ENCODE peak calls at places on chromosomes 4 and X, in nine cellular contexts. Q is MM.1S, K is HepG2, J is PC-3, V is GM23248, W is fibroblast of lung, D is neural progenitor cell, U is endothelial cell of umbilical vein, N is SK-N-SH. O is an unnamed sample.
A peak's percentile ranks its signal among the peaks of the same experiment; 100 is the strongest.

GRCh38 chr4:133439830-133440229 is 290.7 kb downstream of the PCDH10 start:
- DNase-seq in Q (no peak), K (no peak), J (no peak), V (no peak), W (no peak), D (no peak), U (no peak), N (no peak), O (no peak)

GRCh38 chr4:20299515-20299914 is 47.8 kb downstream of the SLIT2 start:
- DNase-seq in Q (peak; percentile 15), K (peak; percentile 7), J (peak; percentile 45), V (peak; percentile 62), W (peak; percentile 67), D (peak; percentile 50), U (peak; percentile 58), N (peak; percentile 32), O (no peak)

GRCh38 chr4:75718529-75718928 is 5.8 kb upstream of the USO1 start:
- DNase-seq in Q (no peak), K (no peak), J (peak; percentile 35), V (no peak), W (no peak), D (no peak), U (peak; percentile 29), N (no peak), O (no peak)

GRCh38 chr4:127622923-127623754 is 9.6 kb upstream of the INTU start:
- DNase-seq in Q (no peak), K (peak; percentile 5), J (no peak), V (peak; percentile 60), W (peak; percentile 40), D (peak; percentile 87), U (peak; percentile 57), N (peak; percentile 82), O (peak; percentile 35)

GRCh38 chr4:120857312-120857711 is 65.2 kb downstream of the PRDM5 start:
- DNase-seq in Q (peak; percentile 48), K (no peak), J (no peak), V (peak; percentile 78), W (peak; percentile 40), D (no peak), U (no peak), N (no peak), O (no peak)

GRCh38 chrX:153731117-153731844 is 6.6 kb downstream of the ABCD1 start:
- DNase-seq in Q (peak; percentile 15), K (peak; percentile 65), J (peak; percentile 34), V (peak; percentile 35), W (no peak), D (no peak), U (no peak), N (no peak), O (no peak)

GRCh38 chr4:186345184-186345583 is 79.2 kb downstream of the F11 start:
- DNase-seq in Q (no peak), K (no peak), J (no peak), V (no peak), W (no peak), D (no peak), U (no peak), N (no peak), O (no peak)

GRCh38 chr4:140281828-140282227 is 91.6 kb upstream of the SCOC start:
- DNase-seq in Q (no peak), K (no peak), J (no peak), V (peak; percentile 22), W (peak; percentile 36), D (no peak), U (peak; percentile 29), N (no peak), O (no peak)

GRCh38 chr4:146165840-146166239 is 9.7 kb upstream of the LSM6 start:
- DNase-seq in Q (no peak), K (no peak), J (peak; percentile 69), V (peak; percentile 78), W (peak; percentile 47), D (no peak), U (no peak), N (no peak), O (no peak)

GRCh38 chr4:14022428-14022827 is 394.9 kb upstream of the BOD1L1 start:
- DNase-seq in Q (no peak), K (no peak), J (no peak), V (peak; percentile 61), W (peak; percentile 15), D (no peak), U (no peak), N (no peak), O (no peak)

GRCh38 chr4:184676093-184676492 is 26.6 kb downstream of the PRIMPOL start:
- DNase-seq in Q (no peak), K (no peak), J (no peak), V (no peak), W (no peak), D (no peak), U (no peak), N (no peak), O (no peak)

GRCh38 chrX:30895331-30895730 is 6.3 kb upstream of the TAB3 start:
- DNase-seq in Q (no peak), K (peak; percentile 35), J (peak; percentile 85), V (no peak), W (no peak), D (no peak), U (no peak), N (no peak), O (no peak)

GRCh38 chr4:16067515-16067914 is 16.3 kb downstream of the PROM1 start:
- DNase-seq in Q (no peak), K (peak; percentile 52), J (peak; percentile 21), V (no peak), W (no peak), D (no peak), U (no peak), N (no peak), O (no peak)

GRCh38 chr4:120694973-120695372 is 227.6 kb downstream of the PRDM5 start:
- DNase-seq in Q (no peak), K (no peak), J (peak; percentile 82), V (peak; percentile 49), W (peak; percentile 87), D (no peak), U (peak; percentile 68), N (peak; percentile 2), O (peak; percentile 68)

GRCh38 chr4:181308476-181309170 is 934.6 kb upstream of the TENM3 start:
- DNase-seq in Q (peak; percentile 66), K (no peak), J (no peak), V (no peak), W (no peak), D (peak; percentile 46), U (no peak), N (no peak), O (no peak)

GRCh38 chr4:186104895-186105720 is 604 bp downstream of the FAM149A start:
- DNase-seq in Q (peak; percentile 14), K (no peak), J (no peak), V (peak; percentile 20), W (no peak), D (peak; percentile 59), U (no peak), N (peak; percentile 84), O (peak; percentile 45)

GRCh38 chr4:172173206-172173605 is 360.0 kb downstream of the GALNTL6 start:
- DNase-seq in Q (no peak), K (no peak), J (no peak), V (peak; percentile 10), W (no peak), D (no peak), U (no peak), N (no peak), O (no peak)

GRCh38 chr4:88008624-88009235 is 1.3 kb downstream of the PKD2 start:
- DNase-seq in Q (no peak), K (no peak), J (peak; percentile 4), V (peak; percentile 59), W (peak; percentile 24), D (no peak), U (peak; percentile 78), N (peak; percentile 43), O (no peak)

GRCh38 chr4:67660418-67660817 is 40.5 kb downstream of the UBA6 start:
- DNase-seq in Q (no peak), K (no peak), J (no peak), V (no peak), W (no peak), D (no peak), U (no peak), N (no peak), O (no peak)

GRCh38 chr4:1746919-1747602 is 25.7 kb downstream of the TACC3 start:
- DNase-seq in Q (no peak), K (peak; percentile 86), J (no peak), V (no peak), W (no peak), D (no peak), U (no peak), N (no peak), O (no peak)

GRCh38 chr4:41878991-41879491 is 56.2 kb upstream of the TMEM33 start:
- DNase-seq in Q (no peak), K (no peak), J (no peak), V (no peak), W (no peak), D (peak; percentile 62), U (no peak), N (peak; percentile 68), O (no peak)
- H3K4me1 ChIP-seq in Q (no peaks in the 10 kb centered on the region), K (peaks cover 9% of the 10 kb centered on the region), J (no peaks in the 10 kb centered on the region), V (no peaks in the 10 kb centered on the region), W (no peaks in the 10 kb centered on the region), D (peaks cover 45% of the 10 kb centered on the region), U (peaks cover 6% of the 10 kb centered on the region), N (no peaks in the 10 kb centered on the region), O (no peaks in the 10 kb centered on the region)

DNA sequence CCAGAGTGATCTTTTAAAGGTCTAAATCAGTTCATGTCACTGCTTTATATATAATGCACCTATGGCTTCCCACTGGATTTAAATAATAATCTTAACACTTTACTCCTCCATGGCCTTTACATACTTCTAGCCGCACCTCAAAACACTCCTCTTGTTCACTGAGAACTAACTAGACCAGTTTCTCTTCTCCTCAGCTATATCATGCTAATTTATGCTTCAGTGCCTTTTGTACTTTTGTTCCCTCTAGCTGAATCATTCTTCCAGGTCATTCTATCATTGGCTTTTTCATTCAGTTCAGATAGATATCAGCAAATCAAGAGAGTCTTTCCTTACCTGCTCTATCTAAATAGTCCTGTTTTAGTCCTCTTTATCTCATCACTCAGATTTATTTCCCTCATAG is 64.2 kb downstream of the TET2 start:
- DNase-seq in Q (no peak), K (no peak), J (peak; percentile 28), V (no peak), W (no peak), D (no peak), U (no peak), N (no peak), O (no peak)
- H3K9ac ChIP-seq in Q (no peak overlapping the region), K (no peak overlapping the region), J (no peak overlapping the region), V (no peak overlapping the region), W (no peak overlapping the region), D (no peak overlapping the region), U (no peak overlapping the region), N (no peak overlapping the region), O (no peak overlapping the region)

DNA sequence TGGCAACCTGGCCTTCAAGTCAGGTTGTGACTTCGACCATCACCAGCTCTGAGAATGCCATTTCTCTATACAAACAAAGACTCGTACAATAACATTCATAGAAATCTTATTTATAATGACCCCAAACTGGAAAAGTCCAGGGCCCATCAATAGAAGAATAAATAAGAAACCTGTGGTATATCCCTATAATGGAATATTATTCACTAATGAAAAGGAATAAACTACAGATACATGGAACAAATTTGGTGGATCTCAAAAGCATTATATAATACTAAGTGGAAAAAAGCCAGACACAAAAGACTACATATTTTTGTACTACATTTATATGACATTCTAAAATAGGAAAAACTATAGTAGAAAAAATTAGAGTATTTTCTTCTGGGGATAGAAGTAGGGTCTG is 109.4 kb upstream of the INPP4B start:
- DNase-seq in Q (no peak), K (no peak), J (no peak), V (no peak), W (no peak), D (no peak), U (no peak), N (no peak), O (no peak)
- H3K9me3 ChIP-seq in Q (no peaks in the 10 kb centered on the region), K (no peaks in the 10 kb centered on the region), J (no peaks in the 10 kb centered on the region), V (no peaks in the 10 kb centered on the region), W (no peaks in the 10 kb centered on the region), D (peaks cover 6% of the 10 kb centered on the region), U (no peaks in the 10 kb centered on the region), N (peaks cover 5% of the 10 kb centered on the region), O (no peaks in the 10 kb centered on the region)

GRCh38 chr4:61714387-61714890 is 514.3 kb downstream of the ADGRL3 start:
- DNase-seq in Q (no peak), K (no peak), J (no peak), V (no peak), W (peak; percentile 2), D (no peak), U (no peak), N (no peak), O (no peak)
- H3K4me1 ChIP-seq in Q (no peaks in the 10 kb centered on the region), K (no peaks in the 10 kb centered on the region), J (no peaks in the 10 kb centered on the region), V (no peaks in the 10 kb centered on the region), W (no peaks in the 10 kb centered on the region), D (peaks cover 12% of the 10 kb centered on the region), U (no peaks in the 10 kb centered on the region), N (no peaks in the 10 kb centered on the region), O (no peaks in the 10 kb centered on the region)

O was measured in colonic mucosa.